ENCODE peak calls at places on chromosome 19, in five cellular contexts. Y is HepG2, T is HCT116, Z is K562, P is GM12878. B is an unnamed sample.

GRCh38 chr19:12924621-12925310 is 5.7 kb upstream of the SYCE2 start:
- DNase-seq in Y (no peak), P (no peak), Z (no peak), T (no peak), B (no peak)

GRCh38 chr19:40257096-40257517 is 28.0 kb downstream of the AKT2 start:
- DNase-seq in Y (no peak), Z (no peak), P (no peak), T (no peak), B (no peak)

GRCh38 chr19:34979819-34980640 is 16.0 kb upstream of the ZNF792 start:
- DNase-seq in Y (no peak), P (no peak), Z (peak; percentile 27), T (no peak), B (no peak)

GRCh38 chr19:32720216-32720935 is 809 bp downstream of the TDRD12 start:
- DNase-seq in Y (no peak), P (no peak), T (no peak), Z (no peak), B (no peak)

GRCh38 chr19:887072-887471 is 5.9 kb downstream of the MED16 start:
- DNase-seq in Z (no peak), Y (peak; percentile 38), T (no peak), P (no peak), B (no peak)

GRCh38 chr19:15374796-15375440 is 4.7 kb downstream of the AKAP8 start:
- DNase-seq in Z (no peak), T (no peak), P (no peak), Y (no peak), B (no peak)

GRCh38 chr19:48353682-48354081 is 10.1 kb downstream of the TMEM143 start:
- DNase-seq in Y (no peak), Z (peak; percentile 46), T (no peak), P (no peak), B (no peak)

GRCh38 chr19:15253513-15253912 is 21.3 kb upstream of the EPHX3 start:
- DNase-seq in T (no peak), Z (no peak), P (no peak), Y (no peak), B (no peak)

GRCh38 chr19:39223703-39224279 is 19.7 kb upstream of the SYCN start:
- DNase-seq in Y (no peak), T (no peak), Z (peak; percentile 38), P (no peak), B (peak; percentile 65)

GRCh38 chr19:39077323-39077722 is 6.8 kb upstream of the ACP7 start:
- DNase-seq in Z (no peak), T (no peak), Y (no peak), P (no peak), B (no peak)

GRCh38 chr19:32397736-32398135 is 7.8 kb upstream of the DPY19L3 start:
- DNase-seq in T (no peak), Z (no peak), Y (peak; percentile 41), P (no peak), B (no peak)

GRCh38 chr19:44202470-44202869 is 9.9 kb upstream of the ZNF227 start:
- DNase-seq in Z (no peak), P (no peak), Y (no peak), T (no peak), B (no peak)

GRCh38 chr19:2574478-2574931 is 98.6 kb downstream of the GADD45B start:
- DNase-seq in Z (no peak), P (no peak), T (no peak), Y (no peak), B (no peak)

GRCh38 chr19:2058570-2059421 is 7.8 kb upstream of the MKNK2 start:
- DNase-seq in Z (no peak), P (no peak), Y (no peak), T (no peak), B (no peak)

GRCh38 chr19:15107056-15108010 is at the start of gene SYDE1:
- DNase-seq in P (no peak), Y (peak; percentile 50), T (no peak), Z (no peak), B (no peak)

GRCh38 chr19:2912306-2912705 is 11.6 kb downstream of the ZNF57 start:
- DNase-seq in P (no peak), T (no peak), Z (no peak), Y (no peak), B (no peak)

GRCh38 chr19:15846923-15847322 is 31.5 kb upstream of the OR10H1 start:
- DNase-seq in P (no peak), T (no peak), Z (no peak), Y (no peak), B (no peak)

GRCh38 chr19:10699650-10700335 is 1.4 kb upstream of the QTRT1 start:
- DNase-seq in Z (peak; percentile 82), T (peak; percentile 48), P (peak; percentile 35), Y (peak; percentile 35), B (no peak)

GRCh38 chr19:46927106-46927505 is 66.3 kb downstream of the ARHGAP35 start:
- DNase-seq in Y (no peak), T (no peak), Z (no peak), P (no peak), B (no peak)

GRCh38 chr19:46926201-46927071 is 65.6 kb downstream of the ARHGAP35 start:
- DNase-seq in T (no peak), Z (no peak), P (no peak), Y (no peak), B (no peak)

GRCh38 chr19:46925548-46925950 is 64.8 kb downstream of the ARHGAP35 start:
- DNase-seq in T (no peak), Z (no peak), P (no peak), Y (peak; percentile 93), B (no peak)

GRCh38 chr19:46928951-46929350 is 68.2 kb downstream of the ARHGAP35 start:
- DNase-seq in Y (no peak), P (no peak), T (no peak), Z (no peak), B (no peak)

DNA sequence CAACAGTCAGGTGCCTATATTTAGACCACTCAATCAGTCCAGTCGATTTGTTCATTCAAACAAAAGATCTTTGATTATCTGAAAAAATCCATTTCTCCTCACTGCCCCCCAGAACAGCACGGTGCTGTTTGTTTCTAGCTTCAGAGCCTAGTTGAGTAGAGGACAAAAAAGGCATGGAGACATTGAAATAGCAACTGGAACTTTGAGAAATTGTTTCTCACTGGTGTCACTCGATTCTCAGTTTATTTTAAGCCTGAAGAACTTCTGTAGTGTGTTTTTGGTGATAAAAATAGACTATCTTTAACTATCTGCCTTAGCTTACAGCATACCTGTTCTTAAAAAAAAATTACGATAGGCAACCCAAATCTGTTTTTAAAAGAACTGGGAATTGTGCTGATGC is 67.1 kb downstream of the ARHGAP35 start:
- DNase-seq in P (no peak), Y (no peak), Z (no peak), T (no peak), B (no peak)
- TF ChIP-seq YY1 in P (no peak), Y (no peak), Z (no peak), T (no peak), B (no peak)

GRCh38 chr19:19384486-19384885 is 21.0 kb upstream of the GATAD2A start:
- DNase-seq in T (no peak), P (no peak), Z (no peak), Y (no peak), B (no peak)
- H2AFZ ChIP-seq in T (no peak overlapping the region), P (peak overlapping the region; percentile 38), Z (peak overlapping the region; percentile 61), Y (no peak overlapping the region), B (no peak overlapping the region)

DNA sequence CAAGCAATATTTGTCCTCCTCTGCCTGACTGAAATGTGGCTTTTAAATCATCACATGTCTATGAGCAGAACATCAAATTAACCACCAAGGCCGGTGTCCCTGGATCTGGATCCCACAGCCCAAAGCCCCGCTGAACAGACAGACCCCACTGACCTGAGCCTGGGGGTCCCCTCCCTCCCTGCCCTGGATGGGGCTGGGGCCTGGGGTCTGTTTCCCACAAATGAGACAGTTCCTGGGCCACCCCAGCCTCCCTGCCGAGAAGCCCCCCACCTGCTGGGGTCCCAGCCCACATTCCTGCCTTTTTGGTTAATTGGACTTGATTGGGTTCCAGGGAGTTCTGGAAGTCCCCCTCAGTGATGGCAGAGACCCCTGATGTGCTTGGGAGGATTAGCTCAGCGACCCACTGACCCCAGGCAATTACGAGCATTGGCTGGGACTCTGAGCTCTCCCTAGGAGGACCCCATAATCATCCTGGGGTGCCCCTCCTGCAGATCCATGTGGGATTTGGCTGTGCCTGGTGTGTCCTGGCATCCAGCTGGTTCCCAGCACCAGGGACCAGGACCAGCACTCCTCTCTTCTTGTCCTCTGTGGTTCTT is 19.4 kb upstream of the CPAMD8 start:
- DNase-seq in Y (no peak), Z (no peak), P (no peak), T (no peak), B (no peak)
- TF ChIP-seq EZH2 in Y (no peak), Z (no peak), P (no peak), T (no peak), B (no peak)

DNA sequence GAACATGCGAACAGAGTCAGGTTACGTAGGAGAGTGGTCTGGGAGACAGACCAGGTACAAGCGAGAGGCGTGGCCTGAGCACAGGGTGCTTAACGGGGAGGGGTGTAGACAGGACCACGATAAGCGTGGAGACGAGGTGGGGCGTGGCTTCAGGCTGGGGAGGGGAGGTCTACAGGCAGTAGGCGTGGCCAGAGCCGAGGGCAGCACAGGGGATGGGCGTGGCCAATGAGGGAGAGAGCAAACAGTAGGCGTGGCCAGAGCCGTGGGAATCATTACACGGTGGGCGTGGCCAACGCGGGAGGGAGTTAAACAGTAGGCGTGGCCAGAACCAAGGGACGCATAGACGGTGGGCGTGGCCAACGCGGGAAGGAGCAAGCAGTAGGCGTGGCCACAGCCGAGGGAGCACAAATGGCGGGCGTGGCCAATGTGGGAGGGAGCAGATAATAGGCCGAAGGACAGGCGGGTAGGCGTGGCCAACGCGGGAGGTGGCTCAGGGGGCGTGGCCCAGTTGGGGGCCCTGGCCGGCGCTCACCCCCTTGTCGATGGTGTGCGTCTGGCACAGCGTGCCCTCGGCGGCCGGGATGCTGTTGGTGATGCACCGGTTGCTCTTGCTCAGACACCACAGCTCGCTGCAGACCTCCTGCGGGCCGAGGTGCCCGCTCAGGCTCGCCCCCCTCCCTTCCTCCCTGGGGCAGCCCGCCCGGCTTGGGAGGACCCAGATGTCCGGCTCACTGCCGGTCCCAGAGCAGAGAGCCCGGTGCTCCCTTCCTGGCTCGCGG is 15.2 kb upstream of the MYO1F start:
- DNase-seq in T (no peak), P (no peak), Y (no peak), Z (peak; percentile 92), B (peak; percentile 100)
- TF ChIP-seq YY1 in T (no peak), P (no peak), Y (no peak), Z (no peak), B (no peak)

GRCh38 chr19:4991996-4992698 is 23.2 kb downstream of the KDM4B start:
- DNase-seq in T (no peak), Z (peak; percentile 27), P (no peak), Y (no peak), B (no peak)

GRCh38 chr19:4988770-4989251 is 19.9 kb downstream of the KDM4B start:
- DNase-seq in T (no peak), Y (no peak), Z (no peak), P (no peak), B (no peak)

GRCh38 chr19:4990306-4990705 is 21.4 kb downstream of the KDM4B start:
- DNase-seq in Y (no peak), P (no peak), T (no peak), Z (no peak), B (no peak)

GRCh38 chr19:4993683-4994082 is 24.8 kb downstream of the KDM4B start:
- DNase-seq in Z (no peak), P (no peak), Y (no peak), T (no peak), B (no peak)

DNA sequence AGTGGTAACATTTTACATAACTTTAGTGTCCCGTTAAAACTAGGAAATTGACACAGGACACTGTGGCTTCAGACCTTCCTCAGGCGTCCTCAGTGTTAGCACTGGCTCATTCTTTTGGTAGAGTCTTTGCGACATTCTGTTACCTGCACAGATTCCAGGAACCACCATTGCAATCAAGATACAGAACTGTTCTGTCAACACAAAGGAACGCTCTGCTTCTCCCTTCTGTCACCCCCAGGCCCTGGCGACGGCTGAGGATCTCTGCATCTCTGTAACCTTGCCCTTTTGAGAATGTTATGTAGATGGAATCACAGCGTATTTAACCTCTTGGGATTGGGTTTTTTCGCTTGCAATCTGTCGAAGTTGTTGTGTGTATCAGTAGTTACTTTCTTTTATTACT is 22.6 kb downstream of the KDM4B start:
- DNase-seq in P (no peak), Z (no peak), Y (no peak), T (no peak), B (no peak)
- H2AFZ ChIP-seq in P (no peak overlapping the region), Z (no peak overlapping the region), Y (no peak overlapping the region), T (no peak overlapping the region), B (no peak overlapping the region)

B was measured in H1.